ENCODE peak calls at places on chromosomes 1 and 21, in four cellular contexts. E is HepG2, M is SK-N-SH, X is K562. V is an unnamed sample.

GRCh38 chr21:31557421-31557955 is 102.0 kb upstream of the SOD1 start:
- DNase-seq in X (no peak), E (no peak), M (peak; percentile 70), V (no peak)

GRCh38 chr1:59908084-59908483 is 18.5 kb downstream of the CYP2J2 start:
- DNase-seq in M (no peak), X (no peak), E (no peak), V (no peak)

GRCh38 chr1:33473900-33474299 is 1.5 kb downstream of the ZSCAN20 start:
- DNase-seq in M (no peak), X (no peak), E (no peak), V (no peak)

GRCh38 chr1:170537798-170538503 is 6.0 kb downstream of the GORAB start:
- DNase-seq in E (peak; percentile 30), X (no peak), M (no peak), V (no peak)

GRCh38 chr1:167720965-167721616 is 691 bp upstream of the MPZL1 start:
- DNase-seq in E (peak; percentile 49), X (peak; percentile 48), M (peak; percentile 42), V (no peak)

GRCh38 chr1:157144509-157144908 is 6.3 kb upstream of the ETV3 start:
- DNase-seq in M (no peak), E (no peak), X (no peak), V (no peak)

GRCh38 chr1:19814244-19814661 is 830 bp downstream of the RNF186 start:
- DNase-seq in X (no peak), M (no peak), E (no peak), V (no peak)

GRCh38 chr1:183270541-183271141 is 84.6 kb downstream of the LAMC2 start:
- DNase-seq in X (no peak), M (peak; percentile 53), E (no peak), V (no peak)

GRCh38 chr1:5999711-6000443 is 7.7 kb upstream of the NPHP4 start:
- DNase-seq in M (no peak), X (no peak), E (no peak), V (no peak)

GRCh38 chr1:204123376-204123775 is 28.5 kb downstream of the ETNK2 start:
- DNase-seq in E (no peak), M (peak; percentile 57), X (peak; percentile 37), V (no peak)

GRCh38 chr1:21293537-21294265 is 3.4 kb upstream of the ECE1 start:
- DNase-seq in M (no peak), E (no peak), X (no peak), V (no peak)

GRCh38 chr1:163709636-163710035 is 387.9 kb downstream of the NUF2 start:
- DNase-seq in M (no peak), X (no peak), E (no peak), V (no peak)

GRCh38 chr21:14880922-14881321 is 183.9 kb downstream of the NRIP1 start:
- DNase-seq in M (no peak), E (no peak), X (no peak), V (no peak)

GRCh38 chr1:59766463-59766862 is 48.3 kb upstream of the HOOK1 start:
- DNase-seq in E (no peak), M (no peak), X (no peak), V (no peak)

GRCh38 chr1:2344121-2344681 is 47.2 kb downstream of the MORN1 start:
- DNase-seq in M (no peak), X (no peak), E (no peak), V (no peak)

GRCh38 chr1:152344463-152344862 is 15.3 kb downstream of the FLG2 start:
- DNase-seq in E (no peak), M (no peak), X (no peak), V (no peak)

GRCh38 chr1:204875255-204875654 is 4.6 kb downstream of the NFASC start:
- DNase-seq in X (no peak), M (no peak), E (no peak), V (no peak)

GRCh38 chr1:234840843-234841242 is 230.9 kb upstream of the IRF2BP2 start:
- DNase-seq in X (peak; percentile 42), E (no peak), M (no peak), V (no peak)

GRCh38 chr1:18410407-18410806 is 70.3 kb upstream of the KLHDC7A start:
- DNase-seq in M (no peak), E (no peak), X (no peak), V (no peak)

GRCh38 chr1:54371038-54371935 is 34.9 kb downstream of the SSBP3 start:
- DNase-seq in M (no peak), E (no peak), X (no peak), V (no peak)
- TF ChIP-seq ELF1 in M (no peak), E (no peak), X (no peak), V (no peak)

GRCh38 chr21:23249760-23250159 is 2251.6 kb downstream of the NCAM2 start:
- DNase-seq in E (no peak), M (no peak), X (no peak), V (no peak)
- TF ChIP-seq ELF1 in E (no peak), M (no peak), X (no peak), V (no peak)

DNA sequence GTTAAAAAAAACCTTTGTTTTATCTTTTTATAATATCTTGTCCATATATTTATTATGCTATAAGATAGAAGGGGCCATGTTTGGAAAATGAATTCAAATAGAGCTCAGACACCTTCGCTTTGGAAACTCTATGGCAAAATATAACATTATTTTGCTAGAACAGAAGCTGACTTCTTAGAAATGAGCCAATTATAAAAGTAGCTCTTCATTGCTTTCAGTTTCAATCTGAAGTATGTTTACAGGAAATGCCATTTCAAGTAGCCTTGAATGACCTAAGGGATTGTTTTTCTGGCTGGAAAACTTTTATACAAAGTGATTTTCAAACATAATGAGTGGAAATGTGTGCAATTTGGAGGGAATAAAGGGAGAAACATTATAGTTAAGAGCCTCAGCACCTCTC is 37.8 kb upstream of the GBP5 start:
- DNase-seq in E (no peak), M (no peak), X (no peak), V (no peak)
- TF ChIP-seq ELF1 in E (no peak), M (no peak), X (no peak), V (no peak)

GRCh38 chr1:7469255-7469938 is 301.7 kb upstream of the VAMP3 start:
- DNase-seq in E (no peak), M (no peak), X (no peak), V (no peak)

GRCh38 chr1:7474143-7474490 is 297.0 kb upstream of the VAMP3 start:
- DNase-seq in M (no peak), E (no peak), X (no peak), V (no peak)

GRCh38 chr1:7473223-7474142 is 297.6 kb upstream of the VAMP3 start:
- DNase-seq in E (no peak), X (no peak), M (no peak), V (no peak)

GRCh38 chr1:7470904-7471638 is 300.0 kb upstream of the VAMP3 start:
- DNase-seq in M (peak; percentile 68), E (no peak), X (peak; percentile 11), V (peak; percentile 90)

GRCh38 chr1:7471836-7472235 is 299.3 kb upstream of the VAMP3 start:
- DNase-seq in X (no peak), E (no peak), M (no peak), V (no peak)
- TF ChIP-seq ELF1 in X (no peak), E (no peak), M (no peak), V (no peak)

DNA sequence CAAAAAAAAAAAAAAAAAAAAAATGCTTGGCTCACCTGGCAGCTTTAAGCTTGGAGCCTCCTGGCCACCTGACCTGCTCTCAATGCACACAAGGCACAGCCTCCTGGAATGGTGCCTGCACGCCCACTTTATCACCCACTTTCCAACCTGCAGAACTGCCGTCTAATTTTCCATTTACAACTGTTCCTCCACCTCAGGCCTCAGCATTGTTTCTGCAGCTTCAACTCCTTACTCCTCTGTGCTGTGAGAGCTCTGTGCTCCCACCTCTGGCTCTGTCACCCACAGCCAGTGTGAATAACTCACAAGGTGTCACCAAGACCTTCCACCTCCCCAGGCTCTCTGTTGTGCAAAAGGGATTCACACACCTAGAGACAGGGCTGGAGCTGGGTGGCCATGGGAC is 38.7 kb upstream of the GPR157 start:
- DNase-seq in M (no peak), X (no peak), E (no peak), V (no peak)
- TF ChIP-seq ELF1 in M (no peak), X (no peak), E (no peak), V (no peak)

DNA sequence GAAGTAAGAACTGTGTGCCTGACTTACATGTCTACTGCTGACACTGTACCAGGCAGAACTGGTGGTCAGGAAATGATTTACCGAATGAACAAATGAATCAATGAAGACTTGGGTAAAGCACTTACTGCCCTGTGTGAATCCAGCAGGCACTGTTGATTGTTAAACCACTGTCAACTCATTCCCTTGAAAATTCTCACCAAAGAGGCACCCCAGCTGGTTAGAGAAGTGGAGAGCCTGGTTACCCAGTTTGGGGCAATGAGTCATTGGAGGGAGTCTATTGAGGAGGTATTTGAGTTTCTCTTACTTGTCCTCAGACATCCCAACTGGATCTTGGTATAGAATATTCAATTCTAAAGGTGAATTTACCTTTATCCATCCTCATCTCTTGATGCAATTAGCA is 34.2 kb downstream of the JUN start:
- DNase-seq in X (no peak), E (no peak), M (no peak), V (no peak)
- TF ChIP-seq ELF1 in X (no peak), E (no peak), M (no peak), V (no peak)